ENCODE peak calls at places on chromosome 2, in ten cellular contexts. V, Y, S, Q, O, H, L, A, X and I are unnamed samples.

GRCh38 chr2:144659731-144660275 is 139.9 kb upstream of the ZEB2 start:
- DNase-seq in V (peak; percentile 64), Y (no peak), S (peak; percentile 54), Q (no peak), O (no peak), H (no peak), L (peak; percentile 30), A (peak; percentile 99), X (no peak), I (peak; percentile 96)

GRCh38 chr2:201952212-201952611 is 81.4 kb upstream of the FZD7 start:
- DNase-seq in V (no peak), Y (no peak), S (peak; percentile 77), Q (no peak), O (no peak), H (no peak), L (no peak), A (no peak), X (no peak), I (peak; percentile 25)

GRCh38 chr2:112636605-112637288 is 9.0 kb upstream of the SLC20A1 start:
- DNase-seq in V (peak; percentile 54), Y (no peak), S (no peak), Q (no peak), O (no peak), H (no peak), L (no peak), A (no peak), X (no peak), I (no peak)

GRCh38 chr2:239942090-239942489 is 83.1 kb downstream of the NDUFA10 start:
- DNase-seq in V (no peak), Y (no peak), S (no peak), Q (no peak), O (peak; percentile 75), H (peak; percentile 2), L (no peak), A (no peak), X (no peak), I (no peak)

GRCh38 chr2:84781942-84782716 is 98.8 kb downstream of the TRABD2A start:
- DNase-seq in V (peak; percentile 79), Y (no peak), S (no peak), Q (no peak), O (no peak), H (no peak), L (no peak), A (peak; percentile 21), X (no peak), I (peak; percentile 66)

GRCh38 chr2:215698566-215698965 is 262.7 kb upstream of the FN1 start:
- DNase-seq in V (no peak), Y (no peak), S (no peak), Q (no peak), O (no peak), H (no peak), L (peak; percentile 84), A (peak; percentile 98), X (no peak), I (no peak)

GRCh38 chr2:224083631-224084030 is 44.5 kb upstream of the SERPINE2 start:
- DNase-seq in V (no peak), Y (no peak), S (no peak), Q (no peak), O (no peak), H (no peak), L (no peak), A (peak; percentile 5), X (no peak), I (no peak)

GRCh38 chr2:102615620-102616436 is 3.5 kb upstream of the SLC9A2 start:
- DNase-seq in V (peak; percentile 80), Y (peak; percentile 80), S (peak; percentile 67), Q (peak; percentile 44), O (peak; percentile 86), H (peak; percentile 59), L (peak; percentile 11), A (peak; percentile 37), X (peak; percentile 27), I (peak; percentile 77)

GRCh38 chr2:149507933-149508332 is 79.6 kb downstream of the MMADHC start:
- DNase-seq in V (no peak), Y (no peak), S (peak; percentile 38), Q (no peak), O (no peak), H (no peak), L (no peak), A (no peak), X (no peak), I (no peak)